ENCODE peak calls at places on chromosomes 5 and 9, in nine cellular contexts. J is CD4-positive, alpha-beta T cell; I is COR-L47; R is germinal center; B is GM12865; C is dorsolateral prefrontal cortex; L is NCI-H1105 treated with DMSO at 0.1 percent for 48 hours; X is NCI-H2081; M is iris pigment epithelial cell. D is an unnamed sample.

GRCh38 chr9:101527066-101527465 is 6.6 kb upstream of the RNF20 start:
- DNase-seq in L (no peak), J (no peak), B (no peak), R (no peak), X (no peak), C (no peak), M (peak), I (no peak), D (no peak)

GRCh38 chr5:38347896-38348295 is 89.5 kb downstream of the EGFLAM start:
- DNase-seq in M (peak), R (no peak), B (no peak), X (no peak), J (no peak), C (no peak), I (no peak), L (no peak), D (no peak)

GRCh38 chr9:29044959-29045358 is 1471.7 kb upstream of the C9orf72 start:
- DNase-seq in X (no peak), J (no peak), L (no peak), M (peak), B (no peak), C (no peak), R (no peak), I (no peak), D (no peak)

GRCh38 chr5:144831650-144832049 is 661.0 kb downstream of the KCTD16 start:
- DNase-seq in I (no peak), R (no peak), M (no peak), L (no peak), C (no peak), B (no peak), X (no peak), J (no peak), D (no peak)

GRCh38 chr5:129217179-129217578 is 122.6 kb downstream of the ISOC1 start:
- DNase-seq in L (no peak), R (no peak), X (no peak), I (no peak), B (no peak), J (no peak), C (no peak), M (no peak), D (no peak)

GRCh38 chr9:93210324-93210973 is 26.5 kb downstream of the WNK2 start:
- DNase-seq in M (no peak), R (no peak), C (no peak), I (no peak), B (no peak), J (no peak), L (no peak), X (no peak), D (no peak)

GRCh38 chr9:95770653-95771131 is 104.8 kb upstream of the ERCC6L2 start:
- DNase-seq in I (no peak), X (no peak), J (no peak), B (no peak), M (no peak), C (no peak), L (no peak), R (no peak), D (no peak)

GRCh38 chr5:106368021-106368420 is 1302.7 kb downstream of the EFNA5 start:
- DNase-seq in C (no peak), X (no peak), L (no peak), M (no peak), J (no peak), B (no peak), R (no peak), I (no peak), D (no peak)

GRCh38 chr9:123928471-123929176 is 1.3 kb downstream of the DENND1A start:
- DNase-seq in B (peak), R (peak), X (no peak), C (no peak), M (peak), I (no peak), L (no peak), J (no peak), D (no peak)

D was measured in T1000.